ENCODE peak calls at places on chromosomes 4 and X, in four cellular contexts. J is ureter; N is activated naive CD4-positive, alpha-beta T cell treated with anti-CD3 and anti-CD28 coated beads, Interleukin-2, amount 50 U/mL, for 72 hours; K is nephron progenitor cell. A is an unnamed sample.

GRCh38 chr4:145679991-145680455 is at the start of gene C4orf51:
- DNase-seq in J (no peak), N (no peak), K (no peak), A (peak)

GRCh38 chr4:189021831-189022230 is 882.6 kb downstream of the TRIML1 start:
- DNase-seq in J (peak), N (no peak), K (no peak), A (no peak)

GRCh38 chr4:42280327-42281095 is 116.8 kb upstream of the SHISA3 start:
- DNase-seq in J (no peak), N (peak), K (peak), A (no peak)

GRCh38 chr4:108224628-108225053 is 55.9 kb upstream of the LEF1 start:
- DNase-seq in J (no peak), N (no peak), K (no peak), A (no peak)

GRCh38 chr4:140343303-140343702 is 30.1 kb upstream of the SCOC start:
- DNase-seq in J (peak), N (no peak), K (no peak), A (peak)

GRCh38 chrX:152905081-152905420 is 7.2 kb downstream of the ZNF185 start:
- DNase-seq in J (no peak), N (no peak), K (no peak), A (no peak)

GRCh38 chrX:154490021-154490413 is 412 bp downstream of the SLC10A3 start:
- DNase-seq in J (no peak), N (peak), K (no peak), A (no peak)

GRCh38 chrX:15098505-15098904 is 171.4 kb downstream of the ASB9 start:
- DNase-seq in J (no peak), N (no peak), K (no peak), A (no peak)

GRCh38 chr4:72084587-72085011 is 52.8 kb downstream of the NPFFR2 start:
- DNase-seq in J (no peak), N (no peak), K (no peak), A (no peak)

GRCh38 chr4:151955721-151956340 is 195.0 kb upstream of the GATB start:
- DNase-seq in J (no peak), N (no peak), K (no peak), A (no peak)

GRCh38 chr4:11650801-11651596 is 222.3 kb upstream of the HS3ST1 start:
- DNase-seq in J (no peak), N (no peak), K (peak), A (no peak)

GRCh38 chrX:129733335-129733734 is 5.4 kb upstream of the XPNPEP2 start:
- DNase-seq in J (no peak), N (no peak), K (no peak), A (no peak)

GRCh38 chr4:87103691-87104187 is 116.7 kb downstream of the KLHL8 start:
- DNase-seq in J (no peak), N (no peak), K (no peak), A (no peak)